ENCODE peak calls at places on chromosomes 1 and 21, in ten cellular contexts. Z is Right ventricle myocardium superior; H is cardiac muscle cell; W is activated naive CD4-positive, alpha-beta T cell; N is PC-3; P is activated B cell treated with CpG ODN at 0.5 μM for 24 hours; O is NCI-H1105; S is HTR-8/SVneo; B is endodermal cell; V is fibroblast of the conjunctiva. T is an unnamed sample.

GRCh38 chr1:25821112-25821476 is 1.3 kb downstream of the MTFR1L start:
- DNase-seq in V (no peak), N (peak; percentile 6), S (no peak), P (no peak), O (no peak), B (no peak), W (no peak), Z (no peak), H (no peak), T (no peak)

GRCh38 chr1:172928412-172928811 is 122.3 kb downstream of the TNFSF18 start:
- DNase-seq in Z (no peak), B (no peak), N (peak; percentile 53), P (no peak), W (no peak), O (no peak), H (no peak), S (no peak), V (no peak), T (no peak)

GRCh38 chr1:60949154-60949825 is 133.1 kb upstream of the NFIA start:
- DNase-seq in S (no peak), W (no peak), H (no peak), V (no peak), Z (no peak), B (no peak), N (no peak), O (no peak), P (no peak), T (no peak)

GRCh38 chr21:18832081-18832670 is 428.6 kb upstream of the TMPRSS15 start:
- DNase-seq in S (no peak), Z (no peak), N (peak; percentile 10), V (no peak), B (no peak), W (no peak), H (no peak), P (no peak), O (peak; percentile 53), T (no peak)

GRCh38 chr1:193558491-193559028 is 372.1 kb upstream of the B3GALT2 start:
- DNase-seq in O (no peak), Z (no peak), B (no peak), W (no peak), S (peak; percentile 14), V (peak; percentile 70), P (no peak), H (no peak), N (peak; percentile 66), T (no peak)

GRCh38 chr1:50787266-50787665 is 172.8 kb downstream of the FAF1 start:
- DNase-seq in N (no peak), W (no peak), H (no peak), B (no peak), O (no peak), Z (no peak), V (no peak), P (no peak), S (no peak), T (no peak)

GRCh38 chr21:28548291-28548690 is 444.4 kb downstream of the LTN1 start:
- DNase-seq in B (no peak), Z (no peak), N (no peak), P (no peak), H (no peak), O (no peak), V (no peak), W (no peak), S (no peak), T (no peak)

GRCh38 chr1:46523556-46524443 is 27.6 kb downstream of the KNCN start:
- DNase-seq in H (no peak), B (peak; percentile 49), P (no peak), Z (no peak), W (no peak), N (no peak), V (no peak), S (no peak), O (no peak), T (no peak)

GRCh38 chr21:15976807-15977206 is 247.0 kb downstream of the USP25 start:
- DNase-seq in W (no peak), P (no peak), Z (no peak), S (no peak), N (peak; percentile 33), O (no peak), B (peak; percentile 65), V (no peak), H (peak; percentile 49), T (no peak)

GRCh38 chr1:36481771-36482723 is 666 bp downstream of the CSF3R start:
- DNase-seq in H (no peak), W (no peak), Z (no peak), B (peak; percentile 79), N (no peak), S (no peak), V (no peak), O (no peak), P (no peak), T (no peak)

T was measured in psoas muscle.